ENCODE peak calls at places on chromosomes 16 and 17, in eight cellular contexts. One of them, this sample, is unnamed.

GRCh38 chr17:38746893-38747384 is 1.2 kb downstream of the PCGF2 start:
- DNase-seq in HL-60: no peak
- DNase-seq in GM12864: no peak
- DNase-seq in HepG2: no peak
- DNase-seq in fibroblast of lung: no peak
- DNase-seq in HCT116: no peak
- DNase-seq in tibial nerve: no peak
- DNase-seq in heart left ventricle: no peak
- DNase-seq in this sample: no peak

GRCh38 chr16:65781363-65781762 is 585.1 kb upstream of the CDH5 start:
- DNase-seq in HL-60: no peak
- DNase-seq in GM12864: no peak
- DNase-seq in HepG2: no peak
- DNase-seq in fibroblast of lung: no peak
- DNase-seq in HCT116: no peak
- DNase-seq in tibial nerve: no peak
- DNase-seq in heart left ventricle: no peak
- DNase-seq in this sample: no peak

GRCh38 chr16:12170103-12171025 is 193.8 kb downstream of the SNX29 start:
- DNase-seq in HL-60: no peak
- DNase-seq in GM12864: no peak
- DNase-seq in HepG2: no peak
- DNase-seq in fibroblast of lung: peak
- DNase-seq in HCT116: no peak
- DNase-seq in tibial nerve: no peak
- DNase-seq in heart left ventricle: no peak
- DNase-seq in this sample: no peak

GRCh38 chr16:49754495-49755290 is 101.2 kb downstream of the ZNF423 start:
- DNase-seq in HL-60: peak
- DNase-seq in GM12864: no peak
- DNase-seq in HepG2: no peak
- DNase-seq in fibroblast of lung: peak
- DNase-seq in HCT116: no peak
- DNase-seq in tibial nerve: peak
- DNase-seq in heart left ventricle: peak
- DNase-seq in this sample: peak

GRCh38 chr17:78278139-78278741 is 46.8 kb downstream of the TMEM235 start:
- DNase-seq in HL-60: no peak
- DNase-seq in GM12864: no peak
- DNase-seq in HepG2: no peak
- DNase-seq in fibroblast of lung: no peak
- DNase-seq in HCT116: no peak
- DNase-seq in tibial nerve: no peak
- DNase-seq in heart left ventricle: no peak
- DNase-seq in this sample: no peak

GRCh38 chr17:72587156-72587555 is 466.3 kb downstream of the SOX9 start:
- DNase-seq in HL-60: no peak
- DNase-seq in GM12864: no peak
- DNase-seq in HepG2: no peak
- DNase-seq in fibroblast of lung: no peak
- DNase-seq in HCT116: no peak
- DNase-seq in tibial nerve: no peak
- DNase-seq in heart left ventricle: no peak
- DNase-seq in this sample: no peak

GRCh38 chr16:81077077-81077940 is at the start of gene C16orf46:
- DNase-seq in HL-60: peak
- DNase-seq in GM12864: peak
- DNase-seq in HepG2: peak
- DNase-seq in fibroblast of lung: peak
- DNase-seq in HCT116: peak
- DNase-seq in tibial nerve: peak
- DNase-seq in heart left ventricle: peak
- DNase-seq in this sample: peak

GRCh38 chr16:78192734-78193133 is 93.3 kb downstream of the WWOX start:
- DNase-seq in HL-60: no peak
- DNase-seq in GM12864: no peak
- DNase-seq in HepG2: no peak
- DNase-seq in fibroblast of lung: no peak
- DNase-seq in HCT116: no peak
- DNase-seq in tibial nerve: no peak
- DNase-seq in heart left ventricle: no peak
- DNase-seq in this sample: no peak

GRCh38 chr16:80656731-80657150 is 115.9 kb downstream of the DYNLRB2 start:
- DNase-seq in HL-60: no peak
- DNase-seq in GM12864: peak
- DNase-seq in HepG2: no peak
- DNase-seq in fibroblast of lung: no peak
- DNase-seq in HCT116: no peak
- DNase-seq in tibial nerve: no peak
- DNase-seq in heart left ventricle: no peak
- DNase-seq in this sample: no peak

GRCh38 chr17:72479113-72479512 is 358.3 kb downstream of the SOX9 start:
- DNase-seq in HL-60: no peak
- DNase-seq in GM12864: no peak
- DNase-seq in HepG2: peak
- DNase-seq in fibroblast of lung: no peak
- DNase-seq in HCT116: no peak
- DNase-seq in tibial nerve: no peak
- DNase-seq in heart left ventricle: no peak
- DNase-seq in this sample: no peak

GRCh38 chr17:44902135-44902760 is 3.0 kb upstream of the EFTUD2 start:
- DNase-seq in HL-60: no peak
- DNase-seq in GM12864: no peak
- DNase-seq in HepG2: no peak
- DNase-seq in fibroblast of lung: no peak
- DNase-seq in HCT116: no peak
- DNase-seq in tibial nerve: no peak
- DNase-seq in heart left ventricle: no peak
- DNase-seq in this sample: no peak

GRCh38 chr17:43823350-43824084 is 9.4 kb downstream of the MPP3 start:
- DNase-seq in HL-60: no peak
- DNase-seq in GM12864: no peak
- DNase-seq in HepG2: no peak
- DNase-seq in fibroblast of lung: no peak
- DNase-seq in HCT116: no peak
- DNase-seq in tibial nerve: no peak
- DNase-seq in heart left ventricle: peak
- DNase-seq in this sample: peak

GRCh38 chr17:48392836-48393235 is 37.2 kb downstream of the SKAP1 start:
- DNase-seq in HL-60: no peak
- DNase-seq in GM12864: no peak
- DNase-seq in HepG2: no peak
- DNase-seq in fibroblast of lung: peak
- DNase-seq in HCT116: no peak
- DNase-seq in tibial nerve: no peak
- DNase-seq in heart left ventricle: no peak
- DNase-seq in this sample: no peak

GRCh38 chr16:50881953-50882352 is 140.1 kb downstream of the CYLD start:
- DNase-seq in HL-60: no peak
- DNase-seq in GM12864: no peak
- DNase-seq in HepG2: no peak
- DNase-seq in fibroblast of lung: no peak
- DNase-seq in HCT116: no peak
- DNase-seq in tibial nerve: no peak
- DNase-seq in heart left ventricle: no peak
- DNase-seq in this sample: no peak

GRCh38 chr16:56479469-56479868 is 28.1 kb downstream of the OGFOD1 start:
- DNase-seq in HL-60: no peak
- DNase-seq in GM12864: no peak
- DNase-seq in HepG2: no peak
- DNase-seq in fibroblast of lung: no peak
- DNase-seq in HCT116: no peak
- DNase-seq in tibial nerve: no peak
- DNase-seq in heart left ventricle: no peak
- DNase-seq in this sample: no peak

GRCh38 chr16:81891734-81892364 is 112.8 kb downstream of the PLCG2 start:
- DNase-seq in HL-60: no peak
- DNase-seq in GM12864: no peak
- DNase-seq in HepG2: no peak
- DNase-seq in fibroblast of lung: no peak
- DNase-seq in HCT116: no peak
- DNase-seq in tibial nerve: no peak
- DNase-seq in heart left ventricle: no peak
- DNase-seq in this sample: no peak

DNA sequence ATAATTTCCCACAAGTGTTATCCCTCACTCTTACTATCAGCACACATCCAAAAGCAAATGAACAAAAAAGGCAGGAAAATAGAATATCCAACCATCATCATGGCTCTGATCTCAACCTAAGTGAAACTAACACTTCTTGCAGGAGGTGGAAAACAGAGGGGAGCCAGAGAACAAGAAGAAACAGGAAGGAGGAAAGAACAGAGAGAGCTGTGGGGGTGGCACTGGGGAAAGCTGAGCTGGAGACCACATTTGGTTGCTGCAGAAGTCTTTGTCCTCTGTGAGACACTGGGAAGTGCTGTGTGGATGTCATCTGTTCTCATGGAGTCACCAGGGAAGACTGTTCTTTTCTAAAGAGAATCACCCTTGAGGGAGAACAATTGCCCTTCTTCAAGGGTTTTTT is 34.7 kb downstream of the GRB7 start:
- DNase-seq in HL-60: no peak
- DNase-seq in GM12864: no peak
- DNase-seq in HepG2: no peak
- DNase-seq in fibroblast of lung: no peak
- DNase-seq in HCT116: no peak
- DNase-seq in tibial nerve: no peak
- DNase-seq in heart left ventricle: no peak
- DNase-seq in this sample: no peak
- H3K4me3 ChIP-seq in HL-60: no peak
- H3K4me3 ChIP-seq in GM12864: no peak
- H3K4me3 ChIP-seq in HepG2: no peak
- H3K4me3 ChIP-seq in fibroblast of lung: no peak
- H3K4me3 ChIP-seq in HCT116: no peak
- H3K4me3 ChIP-seq in tibial nerve: no peak
- H3K4me3 ChIP-seq in heart left ventricle: no peak
- H3K4me3 ChIP-seq in this sample: no peak

DNA sequence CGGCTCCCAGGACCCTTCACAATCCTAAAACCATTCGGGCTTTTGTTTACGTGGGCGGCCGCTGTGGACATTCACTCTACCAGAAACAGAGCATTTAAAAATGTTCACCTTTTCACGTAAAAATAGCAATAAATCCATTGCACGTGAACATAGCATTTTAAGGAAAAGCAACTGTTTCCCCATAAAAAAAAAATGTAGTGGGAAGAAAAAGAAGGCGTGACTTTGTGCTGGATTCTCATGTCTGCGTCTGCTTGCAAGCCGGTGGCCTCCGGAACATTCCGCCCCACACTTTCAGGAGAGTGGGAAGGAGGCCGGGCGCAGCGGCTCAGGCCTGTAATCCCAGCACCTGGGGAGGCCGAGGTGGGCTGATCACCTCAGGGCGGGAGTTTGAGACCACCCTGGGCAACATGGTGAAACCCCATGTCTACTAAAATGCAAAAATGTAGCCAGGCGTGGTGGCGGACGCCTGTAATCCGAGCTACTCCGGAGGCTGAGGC is 13.4 kb upstream of the GNG13 start:
- DNase-seq in HL-60: no peak
- DNase-seq in GM12864: no peak
- DNase-seq in HepG2: no peak
- DNase-seq in fibroblast of lung: no peak
- DNase-seq in HCT116: no peak
- DNase-seq in tibial nerve: no peak
- DNase-seq in heart left ventricle: no peak
- DNase-seq in this sample: no peak
- TF ChIP-seq CTCF in HL-60: no peak
- TF ChIP-seq CTCF in GM12864: no peak
- TF ChIP-seq CTCF in HepG2: no peak
- TF ChIP-seq CTCF in fibroblast of lung: no peak
- TF ChIP-seq CTCF in HCT116: no peak
- TF ChIP-seq CTCF in tibial nerve: no peak
- TF ChIP-seq CTCF in heart left ventricle: no peak
- TF ChIP-seq CTCF in this sample: no peak

GRCh38 chr16:86286991-86287640 is 223.2 kb upstream of the FOXF1 start:
- DNase-seq in HL-60: no peak
- DNase-seq in GM12864: no peak
- DNase-seq in HepG2: no peak
- DNase-seq in fibroblast of lung: no peak
- DNase-seq in HCT116: no peak
- DNase-seq in tibial nerve: no peak
- DNase-seq in heart left ventricle: no peak
- DNase-seq in this sample: no peak

GRCh38 chr16:86289304-86289703 is 221.0 kb upstream of the FOXF1 start:
- DNase-seq in HL-60: no peak
- DNase-seq in GM12864: no peak
- DNase-seq in HepG2: no peak
- DNase-seq in fibroblast of lung: no peak
- DNase-seq in HCT116: no peak
- DNase-seq in tibial nerve: no peak
- DNase-seq in heart left ventricle: no peak
- DNase-seq in this sample: no peak

GRCh38 chr16:86285938-86286921 is 224.1 kb upstream of the FOXF1 start:
- DNase-seq in HL-60: no peak
- DNase-seq in GM12864: no peak
- DNase-seq in HepG2: no peak
- DNase-seq in fibroblast of lung: no peak
- DNase-seq in HCT116: no peak
- DNase-seq in tibial nerve: no peak
- DNase-seq in heart left ventricle: no peak
- DNase-seq in this sample: no peak

GRCh38 chr16:86288716-86289294 is 221.5 kb upstream of the FOXF1 start:
- DNase-seq in HL-60: no peak
- DNase-seq in GM12864: no peak
- DNase-seq in HepG2: no peak
- DNase-seq in fibroblast of lung: no peak
- DNase-seq in HCT116: no peak
- DNase-seq in tibial nerve: no peak
- DNase-seq in heart left ventricle: no peak
- DNase-seq in this sample: no peak

GRCh38 chr16:86287641-86288201 is 222.6 kb upstream of the FOXF1 start:
- DNase-seq in HL-60: no peak
- DNase-seq in GM12864: no peak
- DNase-seq in HepG2: no peak
- DNase-seq in fibroblast of lung: no peak
- DNase-seq in HCT116: no peak
- DNase-seq in tibial nerve: no peak
- DNase-seq in heart left ventricle: no peak
- DNase-seq in this sample: no peak
- H3K4me3 ChIP-seq in HL-60: no peak
- H3K4me3 ChIP-seq in GM12864: no peak
- H3K4me3 ChIP-seq in HepG2: no peak
- H3K4me3 ChIP-seq in fibroblast of lung: no peak
- H3K4me3 ChIP-seq in HCT116: no peak
- H3K4me3 ChIP-seq in tibial nerve: no peak
- H3K4me3 ChIP-seq in heart left ventricle: no peak
- H3K4me3 ChIP-seq in this sample: no peak

DNA sequence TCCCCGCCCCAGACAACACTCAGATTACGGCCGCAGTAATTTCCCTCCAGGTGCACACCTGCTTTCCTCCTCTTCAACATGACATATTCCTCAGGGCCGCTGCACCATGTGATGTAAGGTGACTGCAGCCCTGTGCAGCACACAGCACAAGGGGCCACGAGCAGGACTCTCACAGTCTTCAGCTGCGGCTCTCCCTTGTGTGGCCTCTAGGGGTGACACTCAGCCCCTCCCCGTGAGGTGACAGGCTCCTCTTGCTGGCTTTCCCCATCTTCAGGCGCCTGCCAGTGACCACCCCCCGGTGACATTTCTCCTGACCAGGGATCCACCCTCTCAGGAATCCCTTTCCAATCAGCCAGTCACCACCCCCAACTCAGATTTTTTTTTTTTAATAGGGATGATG is 31.3 kb upstream of the ABCC3 start:
- DNase-seq in HL-60: no peak
- DNase-seq in GM12864: no peak
- DNase-seq in HepG2: peak
- DNase-seq in fibroblast of lung: no peak
- DNase-seq in HCT116: no peak
- DNase-seq in tibial nerve: no peak
- DNase-seq in heart left ventricle: no peak
- DNase-seq in this sample: no peak
- TF ChIP-seq CTCF in HL-60: no peak
- TF ChIP-seq CTCF in GM12864: peak
- TF ChIP-seq CTCF in HepG2: no peak
- TF ChIP-seq CTCF in fibroblast of lung: no peak
- TF ChIP-seq CTCF in HCT116: peak
- TF ChIP-seq CTCF in tibial nerve: no peak
- TF ChIP-seq CTCF in heart left ventricle: peak
- TF ChIP-seq CTCF in this sample: no peak